ENCODE peak calls at places on chromosomes 6 and 20, in six cellular contexts. R is suprapubic skin, Q is WERI-Rb-1, X is left lung, G is GM13977, O is H9. K is an unnamed sample.

GRCh38 chr6:90610671-90611542 is 24.0 kb upstream of the MAP3K7 start:
- DNase-seq in R (peak; percentile 63), Q (peak; percentile 34), X (peak; percentile 80), G (peak; percentile 74), O (peak; percentile 75), K (no peak)

GRCh38 chr6:36268478-36269248 is 1.2 kb upstream of the PNPLA1 start:
- DNase-seq in R (no peak), Q (no peak), X (peak; percentile 65), G (no peak), O (no peak), K (no peak)

GRCh38 chr20:58084966-58085365 is 143.5 kb downstream of the ANKRD60 start:
- DNase-seq in R (no peak), Q (no peak), X (no peak), G (no peak), O (no peak), K (no peak)

GRCh38 chr6:53327017-53327395 is 21.7 kb downstream of the ELOVL5 start:
- DNase-seq in R (no peak), Q (no peak), X (no peak), G (no peak), O (no peak), K (no peak)

GRCh38 chr6:151452750-151453427 is 963 bp upstream of the RMND1 start:
- DNase-seq in R (peak; percentile 65), Q (no peak), X (no peak), G (no peak), O (no peak), K (peak; percentile 83)

GRCh38 chr6:148379481-148379880 is 36.8 kb downstream of the SASH1 start:
- DNase-seq in R (no peak), Q (no peak), X (no peak), G (no peak), O (no peak), K (no peak)

GRCh38 chr6:113718588-113718987 is 138.6 kb upstream of the MARCKS start:
- DNase-seq in R (no peak), Q (no peak), X (no peak), G (no peak), O (no peak), K (no peak)

GRCh38 chr6:83889625-83890024 is 30.1 kb downstream of the CYB5R4 start:
- DNase-seq in R (no peak), Q (no peak), X (no peak), G (no peak), O (no peak), K (no peak)

GRCh38 chr6:155126727-155127439 is 131.8 kb downstream of the TIAM2 start:
- DNase-seq in R (no peak), Q (no peak), X (no peak), G (peak; percentile 48), O (peak; percentile 43), K (no peak)

GRCh38 chr6:108164815-108165706 is 761 bp upstream of the NR2E1 start:
- DNase-seq in R (no peak), Q (peak; percentile 65), X (peak; percentile 70), G (no peak), O (peak; percentile 74), K (no peak)

GRCh38 chr6:114364295-114364694 is 21.5 kb upstream of the HS3ST5 start:
- DNase-seq in R (no peak), Q (no peak), X (no peak), G (no peak), O (peak; percentile 38), K (no peak)

GRCh38 chr6:15473741-15474161 is 189.1 kb downstream of the DTNBP1 start:
- DNase-seq in R (no peak), Q (no peak), X (no peak), G (no peak), O (no peak), K (no peak)

GRCh38 chr20:47499053-47499452 is 2.6 kb upstream of the NCOA3 start:
- DNase-seq in R (peak; percentile 2), Q (no peak), X (no peak), G (no peak), O (no peak), K (no peak)

GRCh38 chr6:160042788-160043301 is 74.0 kb downstream of the IGF2R start:
- DNase-seq in R (no peak), Q (no peak), X (no peak), G (no peak), O (no peak), K (no peak)

GRCh38 chr20:25418779-25419178 is 11.3 kb downstream of the GINS1 start:
- DNase-seq in R (no peak), Q (no peak), X (no peak), G (no peak), O (no peak), K (no peak)

GRCh38 chr6:113719056-113719455 is 138.1 kb upstream of the MARCKS start:
- DNase-seq in R (no peak), Q (peak; percentile 10), X (no peak), G (no peak), O (no peak), K (no peak)

GRCh38 chr6:93790976-93791375 is 371.6 kb upstream of the EPHA7 start:
- DNase-seq in R (no peak), Q (no peak), X (no peak), G (no peak), O (no peak), K (no peak)

GRCh38 chr20:59032713-59033059 is 551 bp upstream of the ATP5F1E start:
- DNase-seq in R (no peak), Q (peak; percentile 70), X (no peak), G (no peak), O (no peak), K (no peak)

GRCh38 chr6:84522135-84522535 is 242.3 kb downstream of the TBX18 start:
- DNase-seq in R (no peak), Q (no peak), X (no peak), G (no peak), O (no peak), K (no peak)

GRCh38 chr6:109321752-109322151 is 60.5 kb downstream of the CD164 start:
- DNase-seq in R (no peak), Q (no peak), X (no peak), G (no peak), O (no peak), K (no peak)

GRCh38 chr20:50308513-50309279 is 118.1 kb downstream of the CEBPB start:
- DNase-seq in R (peak; percentile 96), Q (peak; percentile 85), X (peak; percentile 97), G (no peak), O (peak; percentile 83), K (peak; percentile 90)
- TF ChIP-seq CTCF in R (no peak), Q (peak; percentile 39), X (peak; percentile 27), G (no peak), O (peak; percentile 12), K (no peak)

GRCh38 chr6:96465321-96465903 is 56.2 kb upstream of the UFL1 start:
- DNase-seq in R (no peak), Q (no peak), X (no peak), G (no peak), O (no peak), K (no peak)
- TF ChIP-seq CTCF in R (no peak), Q (no peak), X (no peak), G (peak; percentile 14), O (no peak), K (no peak)

GRCh38 chr20:22322513-22322912 is 261.9 kb downstream of the FOXA2 start:
- DNase-seq in R (no peak), Q (no peak), X (no peak), G (no peak), O (no peak), K (no peak)

GRCh38 chr20:22315771-22316170 is 268.6 kb downstream of the FOXA2 start:
- DNase-seq in R (no peak), Q (no peak), X (no peak), G (no peak), O (no peak), K (no peak)

GRCh38 chr20:22320245-22320915 is 264.0 kb downstream of the FOXA2 start:
- DNase-seq in R (no peak), Q (no peak), X (no peak), G (no peak), O (no peak), K (no peak)

DNA sequence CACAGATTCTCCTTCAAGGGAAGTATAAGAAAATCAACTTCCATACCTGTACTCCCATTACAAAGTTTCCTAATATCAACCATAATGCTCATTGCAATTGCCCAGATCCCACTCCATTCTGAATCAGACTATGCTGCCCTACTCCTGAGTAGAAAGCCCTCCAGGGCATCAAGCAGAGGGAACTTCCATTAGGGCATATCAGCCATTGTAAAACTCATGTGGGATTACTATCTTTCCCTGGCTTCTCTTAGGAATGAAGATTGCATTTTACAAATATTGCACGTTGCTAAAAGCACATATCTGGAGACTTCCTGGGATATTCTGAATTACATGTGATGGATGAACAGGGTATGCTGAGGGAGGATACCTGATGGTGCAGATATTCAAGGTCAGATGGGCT is 263.2 kb downstream of the FOXA2 start:
- DNase-seq in R (no peak), Q (no peak), X (no peak), G (no peak), O (no peak), K (no peak)
- TF ChIP-seq CTCF in R (no peak), Q (no peak), X (no peak), G (no peak), O (no peak), K (no peak)

DNA sequence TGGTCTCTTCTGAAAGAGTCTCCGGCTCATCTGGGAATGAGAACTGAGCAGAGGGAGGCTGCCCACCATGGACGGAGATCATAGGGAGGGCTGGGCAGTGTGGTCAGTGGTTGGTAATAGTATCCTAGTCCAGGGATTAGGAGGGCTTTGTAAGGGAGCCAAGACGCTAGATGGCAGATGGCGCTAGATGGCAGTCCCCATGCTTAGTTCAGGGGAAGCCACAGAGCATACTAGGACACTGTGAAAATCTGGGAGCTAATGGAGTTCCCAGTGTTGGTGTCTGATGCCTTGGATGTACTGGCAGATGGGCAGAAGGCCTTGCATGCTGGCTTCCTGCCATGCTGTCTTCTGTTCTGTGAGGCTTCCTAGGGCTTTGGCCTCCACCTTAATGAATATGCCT is 21.7 kb upstream of the DAAM2 start:
- DNase-seq in R (no peak), Q (peak; percentile 93), X (no peak), G (no peak), O (no peak), K (no peak)
- TF ChIP-seq CTCF in R (no peak), Q (peak; percentile 56), X (no peak), G (no peak), O (no peak), K (no peak)

GRCh38 chr6:63571883-63572732 is at the start of the genes LOC128125822 and PTP4A1:
- DNase-seq in R (peak; percentile 98), Q (peak; percentile 97), X (peak; percentile 99), G (peak; percentile 95), O (peak; percentile 98), K (peak; percentile 99)
- TF ChIP-seq CTCF in R (no peak), Q (no peak), X (no peak), G (no peak), O (no peak), K (no peak)

GRCh38 chr20:51331466-51331865 is 211.1 kb downstream of the NFATC2 start:
- DNase-seq in R (no peak), Q (no peak), X (no peak), G (no peak), O (no peak), K (no peak)
- TF ChIP-seq CTCF in R (no peak), Q (no peak), X (no peak), G (no peak), O (no peak), K (no peak)

DNA sequence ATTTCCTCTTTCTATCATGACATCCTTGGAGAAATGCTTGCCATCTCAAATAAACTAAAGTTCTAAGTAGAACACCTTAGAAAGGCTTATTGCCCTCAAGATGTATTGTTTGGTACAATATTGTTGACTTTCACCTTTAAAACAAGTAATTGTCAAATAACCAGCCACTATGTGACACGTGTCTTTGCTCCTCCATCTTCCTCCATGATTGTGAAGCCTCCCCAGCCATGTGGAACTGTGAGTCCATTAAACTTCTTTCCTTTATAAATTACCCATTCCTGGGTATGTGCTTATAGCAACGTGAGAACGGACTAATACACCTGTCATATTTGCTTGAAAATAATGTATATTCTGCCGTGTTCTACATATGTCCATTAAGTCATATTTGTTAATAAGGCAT is 126.5 kb downstream of the BMP5 start:
- DNase-seq in R (no peak), Q (no peak), X (no peak), G (no peak), O (no peak), K (no peak)
- TF ChIP-seq CTCF in R (no peak), Q (no peak), X (no peak), G (no peak), O (no peak), K (no peak)

K was measured in osteocyte.